ENCODE peak calls at places on chromosomes 3 and 15, in four cellular contexts. K is body of pancreas; A is CD8-positive, alpha-beta T cell; M is thyroid gland. Y is an unnamed sample.
A peak's percentile ranks its signal among the peaks of the same experiment; 100 is the strongest.

GRCh38 chr15:68635142-68635541 is 56.3 kb downstream of the CORO2B start:
- DNase-seq in A (no peak), M (peak; percentile 92), K (no peak), Y (no peak)

GRCh38 chr3:167662919-167663400 is 9.2 kb upstream of the WDR49 start:
- DNase-seq in K (no peak), A (no peak), M (no peak), Y (no peak)

GRCh38 chr3:90184861-90185260 is 1077.4 kb downstream of the EPHA3 start:
- DNase-seq in K (no peak), M (no peak), A (no peak), Y (no peak)

GRCh38 chr3:9595877-9596276 is 42.3 kb upstream of the LHFPL4 start:
- DNase-seq in K (no peak), A (no peak), M (no peak), Y (no peak)

GRCh38 chr15:93105510-93105909 is 16.5 kb upstream of the RGMA start:
- DNase-seq in M (no peak), A (no peak), K (no peak), Y (no peak)

GRCh38 chr15:100614918-100615317 is 12.5 kb downstream of the ASB7 start:
- DNase-seq in M (no peak), A (no peak), K (no peak), Y (no peak)

GRCh38 chr15:59532770-59533379 is 78.7 kb upstream of the GCNT3 start:
- DNase-seq in K (peak; percentile 17), A (peak; percentile 18), M (peak; percentile 48), Y (no peak)

GRCh38 chr15:78065973-78066946 is 11.3 kb downstream of the TBC1D2B start:
- DNase-seq in A (no peak), K (no peak), M (no peak), Y (peak; percentile 60)

GRCh38 chr3:40873456-40873855 is 325.8 kb upstream of the CTNNB1 start:
- DNase-seq in K (no peak), M (no peak), A (no peak), Y (no peak)

GRCh38 chr15:66684136-66684681 is 17.8 kb upstream of the SMAD6 start:
- DNase-seq in K (no peak), A (no peak), M (no peak), Y (no peak)

GRCh38 chr3:57036952-57037351 is 23.5 kb upstream of the SPATA12 start:
- DNase-seq in M (no peak), A (no peak), K (no peak), Y (no peak)

GRCh38 chr3:46656778-46657556 is 36.5 kb downstream of the ALS2CL start:
- DNase-seq in M (no peak), A (no peak), K (no peak), Y (no peak)

GRCh38 chr3:65639444-65639843 is 399.3 kb downstream of the MAGI1 start:
- DNase-seq in M (no peak), K (no peak), A (no peak), Y (no peak)

GRCh38 chr15:60520041-60520824 is 41.3 kb upstream of the ICE2 start:
- DNase-seq in K (no peak), A (no peak), M (no peak), Y (no peak)

GRCh38 chr15:100779331-100780207 is 100.1 kb upstream of the ALDH1A3 start:
- DNase-seq in M (no peak), K (no peak), A (no peak), Y (peak; percentile 27)

GRCh38 chr3:44418549-44418948 is 58.9 kb downstream of the ZNF445 start:
- DNase-seq in A (no peak), K (no peak), M (no peak), Y (no peak)

GRCh38 chr15:96887730-96888129 is 557.2 kb downstream of the NR2F2 start:
- DNase-seq in K (no peak), A (no peak), M (no peak), Y (no peak)

GRCh38 chr3:136994772-136995516 is 37.2 kb downstream of the IL20RB start:
- DNase-seq in M (peak; percentile 91), K (peak; percentile 89), A (no peak), Y (peak; percentile 83)

DNA sequence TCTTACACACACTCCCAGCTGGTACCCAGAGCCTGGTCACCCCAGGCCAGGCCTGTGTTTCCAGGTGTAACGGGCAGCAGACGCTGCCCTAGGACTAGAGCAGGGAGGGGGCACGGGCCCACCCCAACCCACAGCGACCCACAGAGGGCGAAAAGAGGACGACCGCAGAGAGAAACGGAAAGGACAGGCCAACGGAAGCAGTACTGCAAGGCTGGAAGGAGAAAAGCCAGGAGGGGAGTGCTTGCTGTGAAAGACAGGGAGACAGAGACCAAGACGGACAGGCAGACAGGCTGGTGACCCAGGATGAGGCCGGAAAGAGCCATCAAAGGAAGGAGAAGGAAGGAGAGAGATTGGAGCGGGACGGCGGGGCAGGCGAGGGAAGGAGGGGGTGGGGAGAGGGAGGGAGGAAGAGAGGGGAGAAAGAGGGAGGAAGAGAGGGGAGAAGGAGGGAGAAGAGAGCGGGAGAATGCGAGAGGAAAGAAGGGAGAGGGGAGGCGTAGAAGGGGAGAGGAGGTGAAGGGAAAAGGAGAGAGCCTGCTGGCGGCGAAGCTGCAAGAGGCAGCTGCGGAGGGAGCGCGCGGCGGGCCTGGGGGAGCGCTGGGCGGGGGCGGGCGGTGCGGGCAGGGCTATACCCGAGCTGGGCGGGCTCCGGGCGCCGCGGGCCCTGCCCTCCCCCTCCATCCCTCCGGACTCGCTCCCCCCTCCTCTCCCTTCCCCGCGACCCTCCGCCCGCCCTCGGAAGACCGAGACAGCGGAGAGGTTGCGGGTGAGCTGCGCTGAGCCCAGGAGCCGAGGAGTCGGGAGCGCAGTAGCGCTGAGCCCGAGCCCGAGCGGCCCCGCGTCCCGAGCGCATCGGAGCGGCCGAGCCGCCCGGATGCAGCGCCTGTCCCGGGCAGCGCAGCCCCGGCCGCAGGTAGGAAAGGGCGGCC is at the start of gene SLC6A1:
- DNase-seq in M (no peak), A (no peak), K (no peak), Y (no peak)
- TF ChIP-seq CTCF in M (no peak), A (no peak), K (no peak), Y (peak; percentile 15)

DNA sequence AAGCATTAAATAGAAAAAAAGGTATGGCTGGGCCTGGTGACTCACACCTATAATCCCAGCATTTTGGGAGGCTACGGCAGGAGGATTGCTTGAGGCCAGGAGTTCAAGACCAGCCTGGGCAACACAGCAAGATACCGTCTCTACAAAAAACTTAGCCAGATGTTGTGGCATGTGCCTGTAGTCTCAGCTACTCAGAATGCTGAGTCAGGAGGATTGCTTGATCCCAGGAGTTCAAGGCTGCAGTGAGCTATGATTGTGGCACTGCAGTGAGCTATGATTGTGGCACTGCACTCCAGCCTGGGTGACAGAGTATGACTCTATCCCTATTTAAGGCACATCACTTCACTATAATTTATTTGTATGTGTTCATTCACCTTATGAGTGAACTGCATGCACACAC is 54.3 kb downstream of the SLC4A7 start:
- DNase-seq in A (no peak), M (no peak), K (no peak), Y (no peak)
- H3K36me3 ChIP-seq in A (no peaks in the 10 kb centered on the region), M (peaks cover 2% of the 10 kb centered on the region), K (peaks cover 2% of the 10 kb centered on the region), Y (peaks cover 18% of the 10 kb centered on the region)

DNA sequence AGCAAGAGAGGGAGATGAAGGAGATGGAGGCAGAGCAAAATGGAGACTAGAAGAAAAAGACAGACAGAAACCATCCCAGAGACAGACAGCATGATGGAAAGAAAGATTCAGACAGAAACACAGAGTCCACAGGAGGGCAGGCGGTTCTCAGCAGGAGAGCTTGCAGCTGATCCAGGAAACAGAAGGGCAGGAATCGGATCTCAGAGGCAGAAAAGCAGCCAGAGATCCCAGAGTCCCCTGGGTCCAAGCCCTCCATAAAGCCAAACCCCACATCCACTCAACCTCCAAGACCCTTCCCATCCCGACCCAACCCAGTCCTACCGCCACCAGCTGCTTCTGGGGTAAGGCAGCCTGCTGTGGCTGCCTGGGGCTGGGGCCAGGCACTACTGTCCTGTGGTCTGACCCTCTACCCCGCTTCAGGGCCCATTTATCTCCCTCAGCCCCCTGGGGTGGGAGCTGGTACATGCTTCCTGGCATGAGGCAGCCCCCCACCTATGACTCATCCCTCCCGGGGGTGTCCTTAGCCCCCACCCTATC is at the start of gene UCN2:
- DNase-seq in A (no peak), K (no peak), M (no peak), Y (no peak)
- TF ChIP-seq CTCF in A (no peak), K (no peak), M (no peak), Y (no peak)

GRCh38 chr3:120093119-120093922 is 926 bp downstream of the GSK3B start:
- DNase-seq in K (no peak), M (peak; percentile 77), A (peak; percentile 16), Y (no peak)

GRCh38 chr3:120093923-120094775 is at the start of gene GSK3B:
- DNase-seq in A (peak; percentile 99), M (no peak), K (peak; percentile 74), Y (no peak)

GRCh38 chr3:120095226-120096165 is 1.2 kb upstream of the GSK3B start:
- DNase-seq in M (peak; percentile 96), K (peak; percentile 94), A (peak; percentile 80), Y (peak; percentile 96)

GRCh38 chr3:120092444-120092843 is 1.8 kb downstream of the GSK3B start:
- DNase-seq in M (no peak), A (no peak), K (no peak), Y (no peak)

GRCh38 chr3:120094776-120095225 is 554 bp upstream of the GSK3B start:
- DNase-seq in K (peak; percentile 99), A (no peak), M (peak; percentile 100), Y (peak; percentile 100)
- H3K36me3 ChIP-seq in K (no peaks in the 10 kb centered on the region), A (no peaks in the 10 kb centered on the region), M (no peaks in the 10 kb centered on the region), Y (no peaks in the 10 kb centered on the region)

Y was measured in ascending aorta.